ENCODE peak calls at places on chromosomes 2 and 18, in seven cellular contexts. One of them, this sample, is unnamed.

GRCh38 chr18:23365602-23366001 is 87.5 kb upstream of the RIOK3 start:
- DNase-seq in Calu3: no peak
- DNase-seq in activated naive CD4-positive, alpha-beta T cell: no peak
- DNase-seq in posterior vena cava: no peak
- DNase-seq in NB4: no peak
- DNase-seq in NCI-H460: no peak
- DNase-seq in stimulated activated CD4-positive, alpha-beta T cell treated with anti-CD3 and anti-CD28 coated beads, Interleukin-4, amount 100 ng/mL, for 4 hours: no peak
- DNase-seq in this sample: no peak

GRCh38 chr18:24560511-24560981 is 100.1 kb downstream of the HRH4 start:
- DNase-seq in Calu3: peak
- DNase-seq in activated naive CD4-positive, alpha-beta T cell: no peak
- DNase-seq in posterior vena cava: no peak
- DNase-seq in NB4: no peak
- DNase-seq in NCI-H460: no peak
- DNase-seq in stimulated activated CD4-positive, alpha-beta T cell treated with anti-CD3 and anti-CD28 coated beads, Interleukin-4, amount 100 ng/mL, for 4 hours: no peak
- DNase-seq in this sample: no peak

GRCh38 chr2:157443795-157444642 is at the start of gene CYTIP:
- DNase-seq in Calu3: no peak
- DNase-seq in activated naive CD4-positive, alpha-beta T cell: peak
- DNase-seq in posterior vena cava: peak
- DNase-seq in NB4: peak
- DNase-seq in NCI-H460: no peak
- DNase-seq in stimulated activated CD4-positive, alpha-beta T cell treated with anti-CD3 and anti-CD28 coated beads, Interleukin-4, amount 100 ng/mL, for 4 hours: peak
- DNase-seq in this sample: no peak

GRCh38 chr2:200966770-200967169 is 3.3 kb upstream of the ORC2 start:
- DNase-seq in Calu3: peak
- DNase-seq in activated naive CD4-positive, alpha-beta T cell: no peak
- DNase-seq in posterior vena cava: no peak
- DNase-seq in NB4: peak
- DNase-seq in NCI-H460: peak
- DNase-seq in stimulated activated CD4-positive, alpha-beta T cell treated with anti-CD3 and anti-CD28 coated beads, Interleukin-4, amount 100 ng/mL, for 4 hours: no peak
- DNase-seq in this sample: no peak

GRCh38 chr2:68302281-68302680 is 17.5 kb downstream of the CNRIP1 start:
- DNase-seq in Calu3: no peak
- DNase-seq in activated naive CD4-positive, alpha-beta T cell: no peak
- DNase-seq in posterior vena cava: no peak
- DNase-seq in NB4: no peak
- DNase-seq in NCI-H460: no peak
- DNase-seq in stimulated activated CD4-positive, alpha-beta T cell treated with anti-CD3 and anti-CD28 coated beads, Interleukin-4, amount 100 ng/mL, for 4 hours: no peak
- DNase-seq in this sample: no peak

GRCh38 chr2:178884440-178884839 is 77.2 kb upstream of the TTN start:
- DNase-seq in Calu3: no peak
- DNase-seq in activated naive CD4-positive, alpha-beta T cell: no peak
- DNase-seq in posterior vena cava: no peak
- DNase-seq in NB4: no peak
- DNase-seq in NCI-H460: no peak
- DNase-seq in stimulated activated CD4-positive, alpha-beta T cell treated with anti-CD3 and anti-CD28 coated beads, Interleukin-4, amount 100 ng/mL, for 4 hours: no peak
- DNase-seq in this sample: no peak

GRCh38 chr2:216006164-216006663 is 7.1 kb downstream of the MREG start:
- DNase-seq in Calu3: peak
- DNase-seq in activated naive CD4-positive, alpha-beta T cell: no peak
- DNase-seq in posterior vena cava: peak
- DNase-seq in NB4: peak
- DNase-seq in NCI-H460: no peak
- DNase-seq in stimulated activated CD4-positive, alpha-beta T cell treated with anti-CD3 and anti-CD28 coated beads, Interleukin-4, amount 100 ng/mL, for 4 hours: peak
- DNase-seq in this sample: no peak

GRCh38 chr2:206936456-206937222 is 2.7 kb upstream of the CPO start:
- DNase-seq in Calu3: no peak
- DNase-seq in activated naive CD4-positive, alpha-beta T cell: no peak
- DNase-seq in posterior vena cava: no peak
- DNase-seq in NB4: no peak
- DNase-seq in NCI-H460: no peak
- DNase-seq in stimulated activated CD4-positive, alpha-beta T cell treated with anti-CD3 and anti-CD28 coated beads, Interleukin-4, amount 100 ng/mL, for 4 hours: no peak
- DNase-seq in this sample: no peak

GRCh38 chr2:33417093-33417492 is 59.4 kb upstream of the RASGRP3 start:
- DNase-seq in Calu3: no peak
- DNase-seq in activated naive CD4-positive, alpha-beta T cell: no peak
- DNase-seq in posterior vena cava: no peak
- DNase-seq in NB4: peak
- DNase-seq in NCI-H460: no peak
- DNase-seq in stimulated activated CD4-positive, alpha-beta T cell treated with anti-CD3 and anti-CD28 coated beads, Interleukin-4, amount 100 ng/mL, for 4 hours: no peak
- DNase-seq in this sample: no peak

GRCh38 chr18:75638597-75639467 is 211.3 kb upstream of the SMIM21 start:
- DNase-seq in Calu3: no peak
- DNase-seq in activated naive CD4-positive, alpha-beta T cell: no peak
- DNase-seq in posterior vena cava: no peak
- DNase-seq in NB4: peak
- DNase-seq in NCI-H460: no peak
- DNase-seq in stimulated activated CD4-positive, alpha-beta T cell treated with anti-CD3 and anti-CD28 coated beads, Interleukin-4, amount 100 ng/mL, for 4 hours: no peak
- DNase-seq in this sample: no peak

GRCh38 chr2:142100967-142101366 is 29.8 kb downstream of the LRP1B start:
- DNase-seq in Calu3: peak
- DNase-seq in activated naive CD4-positive, alpha-beta T cell: no peak
- DNase-seq in posterior vena cava: no peak
- DNase-seq in NB4: no peak
- DNase-seq in NCI-H460: no peak
- DNase-seq in stimulated activated CD4-positive, alpha-beta T cell treated with anti-CD3 and anti-CD28 coated beads, Interleukin-4, amount 100 ng/mL, for 4 hours: no peak
- DNase-seq in this sample: no peak

GRCh38 chr2:240561325-240561971 is 1.3 kb downstream of the DUSP28 start:
- DNase-seq in Calu3: no peak
- DNase-seq in activated naive CD4-positive, alpha-beta T cell: no peak
- DNase-seq in posterior vena cava: peak
- DNase-seq in NB4: peak
- DNase-seq in NCI-H460: peak
- DNase-seq in stimulated activated CD4-positive, alpha-beta T cell treated with anti-CD3 and anti-CD28 coated beads, Interleukin-4, amount 100 ng/mL, for 4 hours: no peak
- DNase-seq in this sample: peak

GRCh38 chr2:134839649-134840048 is 1.2 kb downstream of the ACMSD start:
- DNase-seq in Calu3: no peak
- DNase-seq in activated naive CD4-positive, alpha-beta T cell: no peak
- DNase-seq in posterior vena cava: no peak
- DNase-seq in NB4: no peak
- DNase-seq in NCI-H460: no peak
- DNase-seq in stimulated activated CD4-positive, alpha-beta T cell treated with anti-CD3 and anti-CD28 coated beads, Interleukin-4, amount 100 ng/mL, for 4 hours: no peak
- DNase-seq in this sample: no peak

GRCh38 chr2:120305296-120305695 is 40.6 kb upstream of the INHBB start:
- DNase-seq in Calu3: no peak
- DNase-seq in activated naive CD4-positive, alpha-beta T cell: no peak
- DNase-seq in posterior vena cava: no peak
- DNase-seq in NB4: peak
- DNase-seq in NCI-H460: peak
- DNase-seq in stimulated activated CD4-positive, alpha-beta T cell treated with anti-CD3 and anti-CD28 coated beads, Interleukin-4, amount 100 ng/mL, for 4 hours: no peak
- DNase-seq in this sample: no peak

GRCh38 chr2:241039416-241039815 is 41.0 kb downstream of the SNED1 start:
- DNase-seq in Calu3: no peak
- DNase-seq in activated naive CD4-positive, alpha-beta T cell: no peak
- DNase-seq in posterior vena cava: no peak
- DNase-seq in NB4: no peak
- DNase-seq in NCI-H460: no peak
- DNase-seq in stimulated activated CD4-positive, alpha-beta T cell treated with anti-CD3 and anti-CD28 coated beads, Interleukin-4, amount 100 ng/mL, for 4 hours: no peak
- DNase-seq in this sample: no peak

GRCh38 chr2:12602661-12603060 is 114.1 kb upstream of the TRIB2 start:
- DNase-seq in Calu3: no peak
- DNase-seq in activated naive CD4-positive, alpha-beta T cell: no peak
- DNase-seq in posterior vena cava: no peak
- DNase-seq in NB4: no peak
- DNase-seq in NCI-H460: no peak
- DNase-seq in stimulated activated CD4-positive, alpha-beta T cell treated with anti-CD3 and anti-CD28 coated beads, Interleukin-4, amount 100 ng/mL, for 4 hours: no peak
- DNase-seq in this sample: no peak

GRCh38 chr2:45821558-45822271 is 170.2 kb downstream of the PRKCE start:
- DNase-seq in Calu3: peak
- DNase-seq in activated naive CD4-positive, alpha-beta T cell: no peak
- DNase-seq in posterior vena cava: no peak
- DNase-seq in NB4: no peak
- DNase-seq in NCI-H460: peak
- DNase-seq in stimulated activated CD4-positive, alpha-beta T cell treated with anti-CD3 and anti-CD28 coated beads, Interleukin-4, amount 100 ng/mL, for 4 hours: no peak
- DNase-seq in this sample: no peak

GRCh38 chr2:234705108-234705507 is 208.2 kb upstream of the ARL4C start:
- DNase-seq in Calu3: no peak
- DNase-seq in activated naive CD4-positive, alpha-beta T cell: no peak
- DNase-seq in posterior vena cava: no peak
- DNase-seq in NB4: no peak
- DNase-seq in NCI-H460: no peak
- DNase-seq in stimulated activated CD4-positive, alpha-beta T cell treated with anti-CD3 and anti-CD28 coated beads, Interleukin-4, amount 100 ng/mL, for 4 hours: no peak
- DNase-seq in this sample: no peak

GRCh38 chr2:54015809-54016703 is 45.3 kb upstream of the PSME4 start:
- DNase-seq in Calu3: no peak
- DNase-seq in activated naive CD4-positive, alpha-beta T cell: no peak
- DNase-seq in posterior vena cava: no peak
- DNase-seq in NB4: no peak
- DNase-seq in NCI-H460: peak
- DNase-seq in stimulated activated CD4-positive, alpha-beta T cell treated with anti-CD3 and anti-CD28 coated beads, Interleukin-4, amount 100 ng/mL, for 4 hours: no peak
- DNase-seq in this sample: no peak

GRCh38 chr18:51398104-51398503 is 200.6 kb upstream of the MEX3C start:
- DNase-seq in Calu3: no peak
- DNase-seq in activated naive CD4-positive, alpha-beta T cell: no peak
- DNase-seq in posterior vena cava: no peak
- DNase-seq in NB4: no peak
- DNase-seq in NCI-H460: no peak
- DNase-seq in stimulated activated CD4-positive, alpha-beta T cell treated with anti-CD3 and anti-CD28 coated beads, Interleukin-4, amount 100 ng/mL, for 4 hours: no peak
- DNase-seq in this sample: no peak

GRCh38 chr2:88165604-88166003 is 4.5 kb upstream of the THNSL2 start:
- DNase-seq in Calu3: no peak
- DNase-seq in activated naive CD4-positive, alpha-beta T cell: no peak
- DNase-seq in posterior vena cava: no peak
- DNase-seq in NB4: no peak
- DNase-seq in NCI-H460: no peak
- DNase-seq in stimulated activated CD4-positive, alpha-beta T cell treated with anti-CD3 and anti-CD28 coated beads, Interleukin-4, amount 100 ng/mL, for 4 hours: no peak
- DNase-seq in this sample: no peak

GRCh38 chr2:192487636-192488035 is 292.9 kb upstream of the TMEFF2 start:
- DNase-seq in Calu3: no peak
- DNase-seq in activated naive CD4-positive, alpha-beta T cell: no peak
- DNase-seq in posterior vena cava: no peak
- DNase-seq in NB4: no peak
- DNase-seq in NCI-H460: no peak
- DNase-seq in stimulated activated CD4-positive, alpha-beta T cell treated with anti-CD3 and anti-CD28 coated beads, Interleukin-4, amount 100 ng/mL, for 4 hours: no peak
- DNase-seq in this sample: no peak